ENCODE peak calls at places on chromosomes 13 and 19, in four cellular contexts. One of them, this sample, is unnamed.

GRCh38 chr19:38736036-38736412 is 8.2 kb downstream of the CAPN12 start:
- DNase-seq in upper lobe of right lung: peak
- DNase-seq in ovary: peak
- DNase-seq in trophoblast cell: peak
- DNase-seq in this sample: peak

GRCh38 chr13:35500071-35500595 is 23.6 kb upstream of the MAB21L1 start:
- DNase-seq in upper lobe of right lung: no peak
- DNase-seq in ovary: no peak
- DNase-seq in trophoblast cell: no peak
- DNase-seq in this sample: no peak

GRCh38 chr13:82797876-82798275 is 1084.4 kb downstream of the SLITRK1 start:
- DNase-seq in upper lobe of right lung: no peak
- DNase-seq in ovary: no peak
- DNase-seq in trophoblast cell: no peak
- DNase-seq in this sample: no peak

GRCh38 chr13:90362718-90363117 is 984.8 kb upstream of the MIR17HG start:
- DNase-seq in upper lobe of right lung: no peak
- DNase-seq in ovary: no peak
- DNase-seq in trophoblast cell: no peak
- DNase-seq in this sample: no peak

GRCh38 chr19:13053761-13054604 is 48.7 kb downstream of the LYL1 start:
- DNase-seq in upper lobe of right lung: peak
- DNase-seq in ovary: peak
- DNase-seq in trophoblast cell: peak
- DNase-seq in this sample: no peak

GRCh38 chr19:29858000-29858596 is 46.3 kb downstream of the CCNE1 start:
- DNase-seq in upper lobe of right lung: peak
- DNase-seq in ovary: no peak
- DNase-seq in trophoblast cell: peak
- DNase-seq in this sample: peak

GRCh38 chr13:94799330-94799729 is 87.0 kb upstream of the SOX21 start:
- DNase-seq in upper lobe of right lung: no peak
- DNase-seq in ovary: no peak
- DNase-seq in trophoblast cell: peak
- DNase-seq in this sample: no peak

GRCh38 chr13:46866150-46866549 is 30.7 kb downstream of the HTR2A start:
- DNase-seq in upper lobe of right lung: peak
- DNase-seq in ovary: no peak
- DNase-seq in trophoblast cell: peak
- DNase-seq in this sample: no peak

GRCh38 chr19:19591133-19591825 is 27.2 kb downstream of the PBX4 start:
- DNase-seq in upper lobe of right lung: no peak
- DNase-seq in ovary: no peak
- DNase-seq in trophoblast cell: peak
- DNase-seq in this sample: peak

GRCh38 chr13:111977184-111977516 is 89.8 kb upstream of the SOX1 start:
- DNase-seq in upper lobe of right lung: no peak
- DNase-seq in ovary: no peak
- DNase-seq in trophoblast cell: no peak
- DNase-seq in this sample: no peak

GRCh38 chr19:46480409-46480808 is 9.0 kb upstream of the PNMA8A start:
- DNase-seq in upper lobe of right lung: no peak
- DNase-seq in ovary: peak
- DNase-seq in trophoblast cell: no peak
- DNase-seq in this sample: no peak

GRCh38 chr19:1104452-1105216 is 840 bp downstream of the GPX4 start:
- DNase-seq in upper lobe of right lung: peak
- DNase-seq in ovary: peak
- DNase-seq in trophoblast cell: peak
- DNase-seq in this sample: peak

GRCh38 chr19:35959040-35959967 is 23.1 kb downstream of the LRFN3 start:
- DNase-seq in upper lobe of right lung: peak
- DNase-seq in ovary: no peak
- DNase-seq in trophoblast cell: no peak
- DNase-seq in this sample: peak

GRCh38 chr19:32902448-32902847 is 32.9 kb upstream of the SLC7A9 start:
- DNase-seq in upper lobe of right lung: no peak
- DNase-seq in ovary: no peak
- DNase-seq in trophoblast cell: no peak
- DNase-seq in this sample: no peak

GRCh38 chr13:40440990-40441820 is 225.2 kb downstream of the FOXO1 start:
- DNase-seq in upper lobe of right lung: peak
- DNase-seq in ovary: peak
- DNase-seq in trophoblast cell: peak
- DNase-seq in this sample: no peak

GRCh38 chr13:70080030-70080429 is 27.6 kb upstream of the ATXN8OS start:
- DNase-seq in upper lobe of right lung: no peak
- DNase-seq in ovary: no peak
- DNase-seq in trophoblast cell: no peak
- DNase-seq in this sample: no peak

GRCh38 chr13:61276401-61276800 is 139.2 kb downstream of the PCDH20 start:
- DNase-seq in upper lobe of right lung: no peak
- DNase-seq in ovary: no peak
- DNase-seq in trophoblast cell: no peak
- DNase-seq in this sample: no peak

GRCh38 chr13:108663710-108664109 is 34.3 kb downstream of the MYO16 start:
- DNase-seq in upper lobe of right lung: no peak
- DNase-seq in ovary: no peak
- DNase-seq in trophoblast cell: no peak
- DNase-seq in this sample: no peak

GRCh38 chr13:94329754-94330551 is 149.5 kb downstream of the DCT start:
- DNase-seq in upper lobe of right lung: no peak
- DNase-seq in ovary: peak
- DNase-seq in trophoblast cell: peak
- DNase-seq in this sample: no peak

GRCh38 chr13:112131081-112131739 is 64.3 kb downstream of the SOX1 start:
- DNase-seq in upper lobe of right lung: peak
- DNase-seq in ovary: no peak
- DNase-seq in trophoblast cell: no peak
- DNase-seq in this sample: no peak

GRCh38 chr19:3774621-3775373 is 2.8 kb upstream of the RAX2 start:
- DNase-seq in upper lobe of right lung: no peak
- DNase-seq in ovary: no peak
- DNase-seq in trophoblast cell: no peak
- DNase-seq in this sample: no peak

GRCh38 chr13:76148926-76149325 is 512.8 kb downstream of the LMO7 start:
- DNase-seq in upper lobe of right lung: no peak
- DNase-seq in ovary: no peak
- DNase-seq in trophoblast cell: no peak
- DNase-seq in this sample: no peak

GRCh38 chr13:109326601-109327000 is 459.8 kb downstream of the IRS2 start:
- DNase-seq in upper lobe of right lung: no peak
- DNase-seq in ovary: no peak
- DNase-seq in trophoblast cell: no peak
- DNase-seq in this sample: no peak

GRCh38 chr19:56566904-56567273 is 379 bp upstream of the ZNF470 start:
- DNase-seq in upper lobe of right lung: peak
- DNase-seq in ovary: peak
- DNase-seq in trophoblast cell: peak
- DNase-seq in this sample: no peak

GRCh38 chr13:112977525-112977924 is 8.5 kb downstream of the MCF2L start:
- DNase-seq in upper lobe of right lung: no peak
- DNase-seq in ovary: no peak
- DNase-seq in trophoblast cell: no peak
- DNase-seq in this sample: no peak

GRCh38 chr19:55599468-55600335 is at the start of the genes FIZ1 and ZNF524:
- DNase-seq in upper lobe of right lung: peak
- DNase-seq in ovary: peak
- DNase-seq in trophoblast cell: peak
- DNase-seq in this sample: peak

GRCh38 chr19:41328157-41328817 is 18.3 kb downstream of the CCDC97 start:
- DNase-seq in upper lobe of right lung: no peak
- DNase-seq in ovary: no peak
- DNase-seq in trophoblast cell: peak
- DNase-seq in this sample: no peak

GRCh38 chr13:100088282-100088647 is 628 bp upstream of the PCCA start:
- DNase-seq in upper lobe of right lung: no peak
- DNase-seq in ovary: no peak
- DNase-seq in trophoblast cell: no peak
- DNase-seq in this sample: no peak

GRCh38 chr13:44758595-44759221 is 182.6 kb upstream of the TSC22D1 start:
- DNase-seq in upper lobe of right lung: no peak
- DNase-seq in ovary: no peak
- DNase-seq in trophoblast cell: peak
- DNase-seq in this sample: no peak

GRCh38 chr19:4181053-4181508 is 1.3 kb downstream of the SIRT6 start:
- DNase-seq in upper lobe of right lung: no peak
- DNase-seq in ovary: no peak
- DNase-seq in trophoblast cell: no peak
- DNase-seq in this sample: no peak

GRCh38 chr13:110910013-110910890 is 4.6 kb downstream of the ANKRD10 start:
- DNase-seq in upper lobe of right lung: no peak
- DNase-seq in ovary: no peak
- DNase-seq in trophoblast cell: no peak
- DNase-seq in this sample: no peak
- H3K27ac ChIP-seq in upper lobe of right lung: no peak
- H3K27ac ChIP-seq in ovary: no peak
- H3K27ac ChIP-seq in trophoblast cell: no peak
- H3K27ac ChIP-seq in this sample: no peak

GRCh38 chr19:49859838-49860715 is 7.3 kb downstream of the PNKP start:
- DNase-seq in upper lobe of right lung: no peak
- DNase-seq in ovary: peak
- DNase-seq in trophoblast cell: peak
- DNase-seq in this sample: no peak
- H3K27ac ChIP-seq in upper lobe of right lung: no peak
- H3K27ac ChIP-seq in ovary: no peak
- H3K27ac ChIP-seq in trophoblast cell: no peak
- H3K27ac ChIP-seq in this sample: no peak

DNA sequence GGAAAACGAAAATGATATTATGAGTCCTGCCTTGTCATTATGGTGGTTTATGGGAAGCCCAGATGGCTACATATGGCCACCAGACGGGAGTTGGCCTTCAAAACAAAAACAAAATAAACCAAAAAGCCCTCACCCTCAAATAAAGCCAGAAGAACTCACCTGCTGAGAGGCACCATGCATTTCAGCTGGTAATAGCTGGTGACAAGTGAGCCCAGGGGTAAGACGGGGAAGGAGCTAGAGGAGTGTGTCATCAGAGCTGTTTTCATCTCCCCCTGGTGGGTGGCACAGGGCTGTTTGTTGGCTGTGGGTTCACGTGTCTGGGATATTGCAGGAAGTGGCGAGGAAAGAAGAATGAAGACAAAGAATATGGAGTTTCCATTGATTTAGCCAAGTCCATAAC is 152.9 kb downstream of the EFNB2 start:
- DNase-seq in upper lobe of right lung: no peak
- DNase-seq in ovary: no peak
- DNase-seq in trophoblast cell: no peak
- DNase-seq in this sample: no peak
- H3K27ac ChIP-seq in upper lobe of right lung: no peak
- H3K27ac ChIP-seq in ovary: no peak
- H3K27ac ChIP-seq in trophoblast cell: no peak
- H3K27ac ChIP-seq in this sample: no peak

DNA sequence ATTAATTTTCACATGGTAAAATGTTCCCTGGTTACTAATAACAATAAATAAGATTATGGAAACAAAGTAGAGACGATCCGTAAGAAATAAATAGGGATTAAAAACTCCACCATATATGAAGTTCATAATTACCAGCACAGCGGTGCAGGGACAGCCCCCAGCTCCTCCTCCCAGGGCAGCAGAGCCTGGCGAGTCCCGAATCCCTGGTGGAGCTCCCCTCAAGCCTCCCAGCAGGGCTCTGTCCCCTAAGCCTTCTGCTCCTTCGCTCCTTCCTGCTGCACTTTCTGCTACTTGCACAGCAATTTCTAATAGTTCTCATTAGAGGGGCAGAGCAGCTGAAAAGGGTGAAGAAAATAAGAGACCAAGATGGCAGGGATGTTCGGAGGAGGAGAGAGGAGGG is 43.6 kb downstream of the RASA3 start:
- DNase-seq in upper lobe of right lung: no peak
- DNase-seq in ovary: no peak
- DNase-seq in trophoblast cell: no peak
- DNase-seq in this sample: no peak
- H3K27ac ChIP-seq in upper lobe of right lung: no peak
- H3K27ac ChIP-seq in ovary: no peak
- H3K27ac ChIP-seq in trophoblast cell: no peak
- H3K27ac ChIP-seq in this sample: no peak

GRCh38 chr19:18446145-18446810 is 8.3 kb upstream of the ISYNA1 start:
- DNase-seq in upper lobe of right lung: no peak
- DNase-seq in ovary: no peak
- DNase-seq in trophoblast cell: no peak
- DNase-seq in this sample: no peak
- H3K27ac ChIP-seq in upper lobe of right lung: no peak
- H3K27ac ChIP-seq in ovary: no peak
- H3K27ac ChIP-seq in trophoblast cell: peak
- H3K27ac ChIP-seq in this sample: no peak

DNA sequence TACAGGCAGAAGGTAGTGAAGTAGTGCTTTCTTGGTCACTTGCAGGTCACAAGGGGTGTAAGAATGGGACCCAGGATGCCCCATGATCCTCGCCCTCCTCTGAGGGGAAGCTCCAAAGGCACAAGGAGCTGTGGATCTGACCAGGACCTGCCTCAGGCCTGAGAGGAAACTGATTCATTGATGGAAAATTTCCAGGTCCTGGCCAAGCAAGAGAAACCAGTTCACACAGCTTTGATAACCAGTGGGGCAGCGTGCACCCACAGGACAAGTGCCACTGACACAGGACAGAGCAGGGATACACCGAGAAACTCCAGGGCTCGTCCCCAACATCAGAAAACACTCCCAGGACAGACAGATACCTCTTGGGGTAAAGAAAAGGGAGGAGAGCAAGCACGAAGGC is 177.1 kb downstream of the RBM26 start:
- DNase-seq in upper lobe of right lung: no peak
- DNase-seq in ovary: no peak
- DNase-seq in trophoblast cell: peak
- DNase-seq in this sample: no peak
- H3K27ac ChIP-seq in upper lobe of right lung: no peak
- H3K27ac ChIP-seq in ovary: no peak
- H3K27ac ChIP-seq in trophoblast cell: peak
- H3K27ac ChIP-seq in this sample: no peak

GRCh38 chr13:98444381-98444780 is 132.5 kb downstream of the STK24 start:
- DNase-seq in upper lobe of right lung: peak
- DNase-seq in ovary: no peak
- DNase-seq in trophoblast cell: no peak
- DNase-seq in this sample: no peak

GRCh38 chr13:98443800-98444325 is 133.0 kb downstream of the STK24 start:
- DNase-seq in upper lobe of right lung: no peak
- DNase-seq in ovary: no peak
- DNase-seq in trophoblast cell: no peak
- DNase-seq in this sample: no peak

GRCh38 chr13:98446234-98446621 is 130.7 kb downstream of the STK24 start:
- DNase-seq in upper lobe of right lung: peak
- DNase-seq in ovary: no peak
- DNase-seq in trophoblast cell: no peak
- DNase-seq in this sample: no peak

GRCh38 chr13:98447130-98447529 is 129.8 kb downstream of the STK24 start:
- DNase-seq in upper lobe of right lung: peak
- DNase-seq in ovary: no peak
- DNase-seq in trophoblast cell: no peak
- DNase-seq in this sample: no peak

GRCh38 chr13:98445340-98446233 is 131.3 kb downstream of the STK24 start:
- DNase-seq in upper lobe of right lung: peak
- DNase-seq in ovary: peak
- DNase-seq in trophoblast cell: peak
- DNase-seq in this sample: peak
- H3K27ac ChIP-seq in upper lobe of right lung: peak
- H3K27ac ChIP-seq in ovary: no peak
- H3K27ac ChIP-seq in trophoblast cell: no peak
- H3K27ac ChIP-seq in this sample: peak

GRCh38 chr13:33678906-33679657 is 138.9 kb upstream of the RFC3 start:
- DNase-seq in upper lobe of right lung: peak
- DNase-seq in ovary: peak
- DNase-seq in trophoblast cell: peak
- DNase-seq in this sample: peak
- H3K27ac ChIP-seq in upper lobe of right lung: peak
- H3K27ac ChIP-seq in ovary: no peak
- H3K27ac ChIP-seq in trophoblast cell: no peak
- H3K27ac ChIP-seq in this sample: no peak